ENCODE peak calls at places on chromosome 18, in seven cellular contexts. B is brain microvascular endothelial cell; R is epithelial cell of esophagus; A is stimulated activated naive CD8-positive, alpha-beta T cell treated with anti-CD3 and anti-CD28 coated beads, Interleukin-15, amount 100 ng/mL, for 72 hours; N is cerebellum; J is HCEC 1CT; W is stimulated activated CD8-positive, alpha-beta memory T cell treated with anti-CD3 and anti-CD28 coated beads, Interleukin-4, amount 100 ng/mL, for 48 hours. C is an unnamed sample.

GRCh38 chr18:9931146-9931545 is 17.3 kb downstream of the VAPA start:
- DNase-seq in B (no peak), R (no peak), N (no peak), J (no peak), W (no peak), A (no peak), C (no peak)

GRCh38 chr18:11955299-11956029 is 25.8 kb upstream of the IMPA2 start:
- DNase-seq in N (no peak), J (peak), W (peak), R (peak), B (peak), A (no peak), C (no peak)

GRCh38 chr18:48674198-48674721 is 135.4 kb downstream of the CTIF start:
- DNase-seq in B (peak), N (no peak), A (no peak), J (no peak), W (no peak), R (no peak), C (no peak)

GRCh38 chr18:57212678-57213077 is 65.8 kb downstream of the BOD1L2 start:
- DNase-seq in B (no peak), R (no peak), N (no peak), W (no peak), A (no peak), J (no peak), C (no peak)

GRCh38 chr18:59266876-59267510 is 6.3 kb downstream of the RAX start:
- DNase-seq in J (no peak), B (no peak), R (no peak), N (no peak), A (no peak), W (no peak), C (no peak)

GRCh38 chr18:44852818-44853217 is 172.1 kb downstream of the SETBP1 start:
- DNase-seq in J (no peak), W (no peak), A (no peak), R (no peak), N (no peak), B (no peak), C (no peak)

GRCh38 chr18:59907172-59907571 is 7.4 kb downstream of the PMAIP1 start:
- DNase-seq in J (no peak), B (no peak), W (no peak), A (no peak), R (no peak), N (no peak), C (no peak)

GRCh38 chr18:35522130-35522959 is 24.6 kb upstream of the INO80C start:
- DNase-seq in N (no peak), A (no peak), W (no peak), B (no peak), J (no peak), R (no peak), C (no peak)

GRCh38 chr18:30376515-30376914 is 666.0 kb downstream of the DSC3 start:
- DNase-seq in J (no peak), W (no peak), B (no peak), A (no peak), N (no peak), R (peak), C (no peak)

GRCh38 chr18:79928563-79928960 is 22.9 kb downstream of the SLC66A2 start:
- DNase-seq in A (no peak), J (no peak), B (no peak), N (no peak), R (no peak), W (no peak), C (no peak)

GRCh38 chr18:49970288-49970687 is 157.0 kb upstream of the ACAA2 start:
- DNase-seq in A (no peak), R (no peak), J (no peak), W (no peak), N (no peak), B (no peak), C (no peak)

GRCh38 chr18:68267583-68267982 is 447.3 kb downstream of the TMX3 start:
- DNase-seq in J (peak), N (no peak), B (peak), A (no peak), W (no peak), R (peak), C (peak)

GRCh38 chr18:45106331-45106774 is 425.7 kb downstream of the SETBP1 start:
- DNase-seq in B (peak), J (no peak), A (no peak), R (no peak), N (no peak), W (no peak), C (no peak)

GRCh38 chr18:5237083-5237722 is 40.1 kb upstream of the AKAIN1 start:
- DNase-seq in N (peak), J (no peak), A (no peak), B (no peak), W (no peak), R (no peak), C (no peak)

GRCh38 chr18:2692508-2692907 is 37.0 kb downstream of the SMCHD1 start:
- DNase-seq in R (peak), B (no peak), W (no peak), N (no peak), A (no peak), J (no peak), C (no peak)

GRCh38 chr18:59478591-59478990 is 119.5 kb upstream of the LMAN1 start:
- DNase-seq in B (no peak), A (no peak), J (no peak), W (no peak), N (no peak), R (no peak), C (no peak)

GRCh38 chr18:51561821-51562220 is 364.3 kb upstream of the MEX3C start:
- DNase-seq in A (no peak), J (no peak), R (no peak), B (no peak), N (no peak), W (no peak), C (no peak)

GRCh38 chr18:35481960-35482366 is 15.8 kb downstream of the INO80C start:
- DNase-seq in R (no peak), W (no peak), A (no peak), N (no peak), B (no peak), J (no peak), C (no peak)

GRCh38 chr18:78986018-78986481 is 6.4 kb downstream of the SALL3 start:
- DNase-seq in B (no peak), J (no peak), W (no peak), R (peak), N (no peak), A (no peak), C (no peak)

GRCh38 chr18:46098616-46098933 is 479 bp upstream of the ATP5F1A start:
- DNase-seq in B (no peak), J (no peak), W (no peak), R (no peak), A (no peak), N (no peak), C (no peak)

GRCh38 chr18:47075098-47075883 is 39.9 kb upstream of the ELOA2 start:
- DNase-seq in R (peak), B (peak), J (peak), N (no peak), W (no peak), A (no peak), C (no peak)

GRCh38 chr18:48974304-48975220 is 23.8 kb upstream of the SMAD7 start:
- DNase-seq in N (peak), R (no peak), B (no peak), J (no peak), W (no peak), A (no peak), C (no peak)

GRCh38 chr18:21598726-21599584 is 1.5 kb downstream of the ESCO1 start:
- DNase-seq in R (peak), A (no peak), B (no peak), W (no peak), J (peak), N (no peak), C (no peak)

GRCh38 chr18:59419386-59419785 is 60.3 kb upstream of the LMAN1 start:
- DNase-seq in B (no peak), W (no peak), J (peak), N (no peak), A (no peak), R (no peak), C (no peak)

GRCh38 chr18:500556-501405 is at the start of gene COLEC12:
- DNase-seq in A (no peak), J (no peak), R (no peak), W (no peak), B (no peak), N (no peak), C (no peak)

GRCh38 chr18:64132871-64133270 is 16.0 kb downstream of the LINC00305 start:
- DNase-seq in B (no peak), J (no peak), A (no peak), W (no peak), N (peak), R (no peak), C (no peak)

C was measured in HS-5.